ENCODE peak calls at places on chromosomes 11 and 22, in six cellular contexts. One of them, this sample, is unnamed.

GRCh38 chr11:121887564-121887963 is 228.5 kb downstream of the BLID start:
- DNase-seq in mesenchymal stem cell: no peak
- DNase-seq in trophoblast cell: no peak
- DNase-seq in neuronal stem cell: peak; percentile 18
- DNase-seq in IMR-90: no peak
- DNase-seq in mesendoderm: no peak
- DNase-seq in this sample: no peak

GRCh38 chr22:29136715-29137700 is 64.2 kb downstream of the KREMEN1 start:
- DNase-seq in mesenchymal stem cell: no peak
- DNase-seq in mesendoderm: no peak
- DNase-seq in neuronal stem cell: no peak
- DNase-seq in IMR-90: no peak
- DNase-seq in trophoblast cell: no peak
- DNase-seq in this sample: no peak

GRCh38 chr22:19815093-19815822 is 39.4 kb downstream of the GNB1L start:
- DNase-seq in trophoblast cell: no peak
- DNase-seq in neuronal stem cell: no peak
- DNase-seq in mesenchymal stem cell: no peak
- DNase-seq in IMR-90: no peak
- DNase-seq in mesendoderm: no peak
- DNase-seq in this sample: no peak

GRCh38 chr22:45880091-45880651 is 96.8 kb downstream of the WNT7B start:
- DNase-seq in IMR-90: no peak
- DNase-seq in neuronal stem cell: no peak
- DNase-seq in mesendoderm: no peak
- DNase-seq in trophoblast cell: no peak
- DNase-seq in mesenchymal stem cell: no peak
- DNase-seq in this sample: peak; percentile 24

GRCh38 chr22:26553056-26553752 is 36.7 kb downstream of the TPST2 start:
- DNase-seq in mesenchymal stem cell: peak; percentile 88
- DNase-seq in neuronal stem cell: no peak
- DNase-seq in mesendoderm: no peak
- DNase-seq in IMR-90: peak; percentile 94
- DNase-seq in trophoblast cell: no peak
- DNase-seq in this sample: no peak

GRCh38 chr22:49377306-49377705 is 450.4 kb downstream of the BRD1 start:
- DNase-seq in mesenchymal stem cell: no peak
- DNase-seq in neuronal stem cell: no peak
- DNase-seq in mesendoderm: no peak
- DNase-seq in IMR-90: no peak
- DNase-seq in trophoblast cell: no peak
- DNase-seq in this sample: no peak

GRCh38 chr11:72278911-72279310 is 34.9 kb upstream of the PHOX2A start:
- DNase-seq in trophoblast cell: no peak
- DNase-seq in mesenchymal stem cell: peak; percentile 27
- DNase-seq in neuronal stem cell: no peak
- DNase-seq in mesendoderm: peak; percentile 16
- DNase-seq in IMR-90: peak; percentile 73
- DNase-seq in this sample: no peak

GRCh38 chr22:38467904-38468760 is at the start of gene KDELR3:
- DNase-seq in IMR-90: peak; percentile 71
- DNase-seq in mesenchymal stem cell: peak; percentile 71
- DNase-seq in mesendoderm: peak; percentile 53
- DNase-seq in trophoblast cell: peak; percentile 62
- DNase-seq in neuronal stem cell: no peak
- DNase-seq in this sample: no peak

GRCh38 chr11:73359930-73360742 is 16.1 kb upstream of the RELT start:
- DNase-seq in neuronal stem cell: no peak
- DNase-seq in trophoblast cell: no peak
- DNase-seq in mesenchymal stem cell: no peak
- DNase-seq in mesendoderm: peak; percentile 75
- DNase-seq in IMR-90: peak; percentile 49
- DNase-seq in this sample: peak; percentile 80

GRCh38 chr11:78032090-78032489 is 9.0 kb upstream of the KCTD14 start:
- DNase-seq in mesendoderm: no peak
- DNase-seq in mesenchymal stem cell: no peak
- DNase-seq in IMR-90: no peak
- DNase-seq in neuronal stem cell: no peak
- DNase-seq in trophoblast cell: no peak
- DNase-seq in this sample: no peak

GRCh38 chr11:116500002-116500832 is 272.6 kb downstream of the BUD13 start:
- DNase-seq in mesenchymal stem cell: no peak
- DNase-seq in mesendoderm: no peak
- DNase-seq in neuronal stem cell: no peak
- DNase-seq in IMR-90: no peak
- DNase-seq in trophoblast cell: no peak
- DNase-seq in this sample: no peak

GRCh38 chr11:48207881-48208280 is 8.7 kb upstream of the OR4B1 start:
- DNase-seq in IMR-90: no peak
- DNase-seq in mesenchymal stem cell: no peak
- DNase-seq in neuronal stem cell: no peak
- DNase-seq in mesendoderm: no peak
- DNase-seq in trophoblast cell: no peak
- DNase-seq in this sample: no peak

GRCh38 chr11:126115253-126115540 is 52.5 kb upstream of the CDON start:
- DNase-seq in neuronal stem cell: no peak
- DNase-seq in mesenchymal stem cell: peak; percentile 37
- DNase-seq in trophoblast cell: no peak
- DNase-seq in IMR-90: no peak
- DNase-seq in mesendoderm: no peak
- DNase-seq in this sample: no peak

GRCh38 chr11:83656931-83657330 is 370.8 kb upstream of the CCDC90B start:
- DNase-seq in trophoblast cell: no peak
- DNase-seq in mesendoderm: peak; percentile 67
- DNase-seq in mesenchymal stem cell: no peak
- DNase-seq in neuronal stem cell: no peak
- DNase-seq in IMR-90: no peak
- DNase-seq in this sample: no peak

GRCh38 chr22:48627203-48627602 is 1200.5 kb downstream of the BRD1 start:
- DNase-seq in mesenchymal stem cell: no peak
- DNase-seq in neuronal stem cell: no peak
- DNase-seq in mesendoderm: no peak
- DNase-seq in IMR-90: no peak
- DNase-seq in trophoblast cell: no peak
- DNase-seq in this sample: no peak

GRCh38 chr11:14541180-14541579 is 21.0 kb upstream of the PSMA1 start:
- DNase-seq in trophoblast cell: no peak
- DNase-seq in IMR-90: no peak
- DNase-seq in mesenchymal stem cell: no peak
- DNase-seq in mesendoderm: no peak
- DNase-seq in neuronal stem cell: no peak
- DNase-seq in this sample: no peak

GRCh38 chr11:77747381-77747969 is 73.0 kb downstream of the RSF1 start:
- DNase-seq in mesenchymal stem cell: no peak
- DNase-seq in neuronal stem cell: no peak
- DNase-seq in IMR-90: peak; percentile 36
- DNase-seq in mesendoderm: peak; percentile 7
- DNase-seq in trophoblast cell: peak; percentile 10
- DNase-seq in this sample: no peak

GRCh38 chr11:70314730-70315129 is 44.2 kb downstream of the PPFIA1 start:
- DNase-seq in IMR-90: no peak
- DNase-seq in neuronal stem cell: no peak
- DNase-seq in trophoblast cell: no peak
- DNase-seq in mesendoderm: no peak
- DNase-seq in mesenchymal stem cell: no peak
- DNase-seq in this sample: no peak

GRCh38 chr22:19700790-19701419 is 13.4 kb upstream of the SEPTIN5 start:
- DNase-seq in mesenchymal stem cell: no peak
- DNase-seq in mesendoderm: no peak
- DNase-seq in neuronal stem cell: no peak
- DNase-seq in IMR-90: no peak
- DNase-seq in trophoblast cell: no peak
- DNase-seq in this sample: no peak

GRCh38 chr11:70574725-70575347 is 176.5 kb downstream of the CTTN start:
- DNase-seq in neuronal stem cell: no peak
- DNase-seq in IMR-90: no peak
- DNase-seq in mesendoderm: no peak
- DNase-seq in mesenchymal stem cell: no peak
- DNase-seq in trophoblast cell: no peak
- DNase-seq in this sample: no peak

DNA sequence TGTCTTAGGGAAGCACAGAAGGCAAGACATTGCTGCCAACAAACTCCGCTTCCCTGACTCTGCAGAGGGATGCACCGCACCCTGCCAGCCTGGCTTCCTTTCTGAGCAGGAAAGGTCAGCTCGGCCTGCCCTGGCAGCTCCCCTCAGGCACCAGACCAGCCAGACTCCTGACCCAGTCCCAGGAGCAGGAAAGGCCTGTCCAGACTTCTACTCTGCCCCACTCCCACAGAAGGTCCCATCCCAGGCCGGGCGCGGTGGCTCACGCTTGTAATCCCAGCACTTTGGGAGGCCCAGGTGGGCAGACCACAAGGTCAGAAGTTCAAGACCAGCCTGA is 17.7 kb downstream of the ARRB1 start:
- DNase-seq in trophoblast cell: no peak
- DNase-seq in mesenchymal stem cell: no peak
- DNase-seq in mesendoderm: no peak
- DNase-seq in IMR-90: no peak
- DNase-seq in neuronal stem cell: no peak
- DNase-seq in this sample: no peak
- H2BK5ac ChIP-seq in trophoblast cell: no peak overlapping the region
- H2BK5ac ChIP-seq in mesenchymal stem cell: no peak overlapping the region
- H2BK5ac ChIP-seq in mesendoderm: peak overlapping the region; percentile 30
- H2BK5ac ChIP-seq in IMR-90: no peak overlapping the region
- H2BK5ac ChIP-seq in neuronal stem cell: no peak overlapping the region
- H2BK5ac ChIP-seq in this sample: no peak overlapping the region

DNA sequence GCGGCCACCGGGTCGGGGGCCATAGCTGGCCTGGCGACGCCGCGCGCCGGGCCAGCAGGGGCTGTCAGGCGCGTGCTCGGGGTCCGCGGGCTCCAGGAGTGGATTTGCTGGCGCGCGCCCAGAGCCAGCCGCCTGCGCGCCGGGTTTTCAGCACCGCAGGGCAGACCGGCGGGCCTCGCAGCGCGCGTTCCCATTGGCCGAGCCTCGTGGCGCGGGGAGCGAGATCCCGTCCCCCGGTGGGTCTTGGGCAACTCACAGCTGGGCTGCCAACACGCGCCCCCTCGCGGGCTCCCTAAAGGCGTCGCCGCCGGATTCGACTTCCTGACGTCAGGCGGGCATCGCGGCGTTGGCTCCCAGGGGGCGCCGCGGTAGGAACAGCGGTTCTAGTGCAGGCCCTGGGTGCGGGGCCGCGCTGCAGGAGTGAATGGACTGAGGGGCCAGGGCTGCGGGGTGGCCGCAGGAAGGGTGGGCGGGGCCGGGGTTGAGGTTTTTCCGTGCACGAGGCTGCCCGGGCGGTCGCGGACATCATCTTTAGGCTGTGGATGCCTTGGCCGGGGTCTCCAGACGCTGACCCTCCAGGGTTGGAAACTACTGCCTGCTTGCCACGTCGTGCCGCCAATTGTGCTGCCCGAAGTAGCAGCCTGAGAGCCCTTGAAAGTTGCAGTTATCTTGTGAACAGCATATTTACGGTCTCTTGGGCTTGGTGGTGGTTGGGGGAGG is at the start of gene FADS1:
- DNase-seq in trophoblast cell: peak; percentile 93
- DNase-seq in mesendoderm: peak; percentile 98
- DNase-seq in mesenchymal stem cell: peak; percentile 98
- DNase-seq in IMR-90: peak; percentile 92
- DNase-seq in neuronal stem cell: peak; percentile 93
- DNase-seq in this sample: peak; percentile 96
- H2BK5ac ChIP-seq in trophoblast cell: peak within 1 kb of the TSS; percentile 87
- H2BK5ac ChIP-seq in mesendoderm: peak within 1 kb of the TSS; percentile 99
- H2BK5ac ChIP-seq in mesenchymal stem cell: peak within 1 kb of the TSS; percentile 77
- H2BK5ac ChIP-seq in IMR-90: peak within 1 kb of the TSS; percentile 82
- H2BK5ac ChIP-seq in neuronal stem cell: peak within 1 kb of the TSS; percentile 99
- H2BK5ac ChIP-seq in this sample: peak within 1 kb of the TSS; percentile 33

DNA sequence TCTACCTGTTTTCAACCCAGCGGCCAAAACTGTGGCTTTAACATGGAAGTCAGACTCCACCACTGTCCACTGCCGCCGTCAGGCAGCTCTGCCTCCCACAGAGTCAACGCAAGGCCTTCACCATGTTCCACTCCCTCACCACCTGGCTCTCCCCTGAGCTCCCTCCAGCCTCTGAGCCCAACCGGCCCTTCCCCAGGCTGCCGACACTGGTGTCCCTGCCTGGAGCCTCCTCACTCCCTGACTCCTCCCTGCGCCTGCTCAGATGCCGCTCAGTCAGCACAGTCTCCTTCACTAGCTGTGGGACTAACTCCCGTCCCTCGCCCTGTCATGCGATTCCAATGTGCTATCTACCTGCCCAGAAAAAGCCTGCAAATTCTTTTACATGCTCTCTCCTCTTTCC is 16.3 kb downstream of the SULT4A1 start:
- DNase-seq in mesendoderm: no peak
- DNase-seq in trophoblast cell: no peak
- DNase-seq in mesenchymal stem cell: no peak
- DNase-seq in neuronal stem cell: no peak
- DNase-seq in IMR-90: no peak
- DNase-seq in this sample: no peak
- H2BK5ac ChIP-seq in mesendoderm: no peak overlapping the region
- H2BK5ac ChIP-seq in trophoblast cell: no peak overlapping the region
- H2BK5ac ChIP-seq in mesenchymal stem cell: no peak overlapping the region
- H2BK5ac ChIP-seq in neuronal stem cell: no peak overlapping the region
- H2BK5ac ChIP-seq in IMR-90: no peak overlapping the region
- H2BK5ac ChIP-seq in this sample: no peak overlapping the region

DNA sequence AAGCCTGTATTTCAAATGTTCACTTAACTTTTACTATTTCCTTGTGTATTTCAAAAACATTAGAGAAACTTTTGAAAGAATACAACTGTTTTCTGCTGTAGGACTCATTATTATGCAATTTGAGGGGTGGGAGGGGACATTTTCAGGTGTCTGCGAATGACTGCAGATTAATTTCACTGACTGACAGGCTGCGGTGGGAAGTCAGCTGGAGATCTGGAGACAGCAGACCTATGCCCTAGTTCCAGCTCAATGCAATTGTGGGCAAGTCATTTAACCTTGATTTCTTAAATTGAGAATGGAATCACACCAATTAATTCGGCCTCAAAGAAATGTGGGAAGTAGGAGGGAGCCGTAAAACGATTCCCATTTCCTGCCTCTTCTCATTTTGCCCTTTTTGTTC is 128.7 kb downstream of the ARL14EP start:
- DNase-seq in trophoblast cell: no peak
- DNase-seq in IMR-90: no peak
- DNase-seq in mesenchymal stem cell: no peak
- DNase-seq in neuronal stem cell: no peak
- DNase-seq in mesendoderm: no peak
- DNase-seq in this sample: no peak
- H2BK5ac ChIP-seq in trophoblast cell: no peak overlapping the region
- H2BK5ac ChIP-seq in IMR-90: no peak overlapping the region
- H2BK5ac ChIP-seq in mesenchymal stem cell: no peak overlapping the region
- H2BK5ac ChIP-seq in neuronal stem cell: no peak overlapping the region
- H2BK5ac ChIP-seq in mesendoderm: no peak overlapping the region
- H2BK5ac ChIP-seq in this sample: no peak overlapping the region